ENCODE peak calls at places on chromosomes 11 and 22, in nine cellular contexts. C is BJ, L is left ventricle myocardium inferior, Y is K562, H is AG09319, X is A549, B is fibroblast of lung, W is IMR-90, P is glutamatergic neuron. N is an unnamed sample.

GRCh38 chr22:49090061-49090852 is 737.4 kb downstream of the BRD1 start:
- DNase-seq in L (no peak), P (no peak), Y (no peak), B (no peak), W (no peak), H (no peak), X (no peak), C (no peak), N (no peak)

GRCh38 chr22:28815729-28816128 is 15.4 kb upstream of the XBP1 start:
- DNase-seq in B (no peak), Y (no peak), C (no peak), X (no peak), W (no peak), P (no peak), L (no peak), H (no peak), N (no peak)

GRCh38 chr11:84558085-84558905 is 1068.8 kb downstream of the DLG2 start:
- DNase-seq in L (no peak), X (peak; percentile 77), P (peak; percentile 27), C (peak; percentile 2), W (peak; percentile 53), B (peak; percentile 52), Y (peak; percentile 16), H (peak; percentile 12), N (peak; percentile 35)

GRCh38 chr11:96098511-96099241 is 174.8 kb upstream of the MTMR2 start:
- DNase-seq in X (no peak), Y (no peak), B (peak; percentile 58), C (no peak), P (no peak), L (no peak), W (peak; percentile 59), H (no peak), N (no peak)

GRCh38 chr11:31799036-31799793 is 11.9 kb downstream of the PAX6 start:
- DNase-seq in Y (no peak), H (no peak), C (no peak), W (no peak), B (no peak), X (no peak), L (no peak), P (no peak), N (no peak)

GRCh38 chr22:46547883-46548244 is 10.4 kb upstream of the CELSR1 start:
- DNase-seq in X (no peak), B (peak; percentile 91), H (no peak), C (peak; percentile 81), P (no peak), Y (no peak), W (peak; percentile 92), L (peak; percentile 79), N (no peak)

GRCh38 chr11:7364660-7365059 is 113.0 kb downstream of the SYT9 start:
- DNase-seq in X (no peak), W (no peak), P (no peak), B (no peak), L (no peak), C (no peak), Y (no peak), H (no peak), N (no peak)

GRCh38 chr11:101880208-101880607 is 34.6 kb upstream of the CEP126 start:
- DNase-seq in X (peak; percentile 81), P (no peak), W (peak; percentile 79), Y (no peak), C (no peak), B (peak; percentile 82), H (no peak), L (no peak), N (peak; percentile 8)

GRCh38 chr11:65375012-65375411 is 7.4 kb downstream of the SLC25A45 start:
- DNase-seq in Y (no peak), B (no peak), X (no peak), W (no peak), L (no peak), H (no peak), P (no peak), C (no peak), N (no peak)

GRCh38 chr22:39148727-39149535 is 3.5 kb downstream of the CBX7 start:
- DNase-seq in P (no peak), L (peak; percentile 65), H (no peak), X (no peak), B (no peak), C (no peak), W (no peak), Y (peak; percentile 52), N (no peak)

GRCh38 chr22:48721394-48721666 is 1106.3 kb downstream of the BRD1 start:
- DNase-seq in X (no peak), L (no peak), P (no peak), Y (no peak), W (no peak), B (no peak), H (no peak), C (no peak), N (no peak)

GRCh38 chr11:114040706-114041211 is 18.8 kb upstream of the ZBTB16 start:
- DNase-seq in P (no peak), W (peak; percentile 31), C (no peak), Y (no peak), H (no peak), X (peak; percentile 36), B (peak; percentile 85), L (no peak), N (no peak)

GRCh38 chr11:114059278-114059983 is at the start of gene ZBTB16:
- DNase-seq in L (peak; percentile 93), W (no peak), Y (no peak), P (peak; percentile 90), B (peak; percentile 95), C (no peak), H (no peak), X (no peak), N (peak; percentile 47)

GRCh38 chr11:11416502-11416901 is 63.5 kb upstream of the CSNK2A3 start:
- DNase-seq in X (no peak), C (no peak), H (no peak), W (peak; percentile 45), B (peak; percentile 34), Y (no peak), L (no peak), P (no peak), N (no peak)

GRCh38 chr11:57082125-57082524 is 93.4 kb downstream of the OR5AK2 start:
- DNase-seq in C (no peak), X (no peak), H (no peak), L (no peak), B (no peak), Y (no peak), P (no peak), W (no peak), N (no peak)

GRCh38 chr11:1638344-1638743 is 8.8 kb downstream of the KRTAP5-5 start:
- DNase-seq in Y (no peak), P (no peak), X (no peak), C (no peak), B (no peak), W (no peak), H (no peak), L (no peak), N (no peak)

GRCh38 chr11:13042873-13043338 is 33.8 kb downstream of the RASSF10 start:
- DNase-seq in Y (no peak), W (no peak), C (no peak), X (peak; percentile 70), P (no peak), B (no peak), L (no peak), H (no peak), N (no peak)

DNA sequence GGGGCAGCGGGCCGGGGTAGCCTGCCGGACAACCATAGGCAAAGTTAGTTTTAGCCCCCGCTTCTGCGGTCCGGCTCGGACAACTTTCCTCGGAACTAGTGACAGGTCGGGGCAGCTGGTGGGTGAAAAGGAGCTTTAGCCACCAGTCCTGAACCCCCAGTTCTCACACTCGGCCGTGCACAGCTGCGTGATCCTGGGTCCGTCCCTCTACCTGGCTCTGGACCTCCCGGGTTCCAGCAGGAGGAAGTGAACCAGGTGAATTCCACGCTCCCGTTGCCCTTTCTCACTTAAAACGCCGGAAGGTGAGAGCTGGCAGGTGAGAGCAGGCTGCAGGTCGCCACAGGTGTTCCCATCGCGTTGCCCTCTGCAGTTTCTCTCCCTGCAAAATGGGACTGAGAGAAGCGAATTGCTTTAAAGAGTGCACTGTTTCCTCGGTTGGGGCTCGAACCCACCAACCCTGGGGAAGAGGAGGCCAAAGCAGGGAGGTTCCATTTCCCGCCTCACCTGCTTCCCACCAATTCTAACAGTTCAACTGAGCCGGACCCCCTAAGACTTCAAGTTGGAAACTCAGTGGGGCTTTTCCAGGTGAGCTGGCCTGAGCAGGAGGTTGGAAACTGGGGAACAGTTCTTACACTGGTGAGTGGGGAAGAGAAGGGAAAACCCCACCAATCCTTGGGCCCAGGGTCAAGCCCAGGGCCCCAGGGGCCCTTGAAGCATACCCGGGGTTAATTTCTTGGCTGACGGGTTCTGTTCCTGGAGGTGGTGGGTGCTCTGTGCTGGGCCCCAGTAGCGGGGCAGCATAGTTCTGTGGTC is 489 bp downstream of the CD82 start:
- DNase-seq in C (no peak), W (no peak), L (no peak), B (no peak), H (no peak), P (no peak), X (no peak), Y (peak; percentile 3), N (no peak)
- TF ChIP-seq CTCF in C (no peak), W (no peak), L (no peak), B (no peak), H (no peak), P (no peak), X (no peak), Y (peak; percentile 14), N (no peak)

GRCh38 chr11:59053387-59053786 is 32.7 kb upstream of the GLYATL1B start:
- DNase-seq in H (peak; percentile 19), W (peak; percentile 49), B (peak; percentile 53), Y (peak; percentile 17), L (peak; percentile 51), C (no peak), X (peak; percentile 67), P (peak; percentile 83), N (peak; percentile 49)
- TF ChIP-seq CTCF in H (peak; percentile 64), W (peak; percentile 53), B (peak; percentile 71), Y (peak; percentile 69), L (peak; percentile 73), C (peak; percentile 75), X (peak; percentile 51), P (peak; percentile 85), N (peak; percentile 66)

DNA sequence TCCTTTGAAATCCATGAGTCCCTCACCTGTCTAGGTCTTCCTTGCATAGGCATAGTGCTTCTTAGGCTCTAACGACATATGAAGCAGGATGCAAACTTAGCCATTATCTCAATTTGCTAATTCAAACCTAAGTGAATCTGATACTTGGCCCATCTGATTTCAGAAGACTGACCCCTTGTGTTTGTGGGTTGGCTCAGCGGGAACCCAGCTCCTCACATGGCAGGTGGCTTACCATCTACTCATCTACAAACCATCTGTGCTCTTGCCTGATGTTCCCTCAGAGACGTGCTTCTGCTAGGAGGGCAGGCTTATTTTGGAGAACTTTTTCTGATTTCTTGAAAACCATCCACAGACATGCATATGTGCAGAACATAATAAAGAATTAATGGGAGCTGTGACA is 15.2 kb downstream of the ELMOD1 start:
- DNase-seq in P (no peak), Y (no peak), X (no peak), C (no peak), W (no peak), L (no peak), H (no peak), B (no peak), N (peak; percentile 22)
- TF ChIP-seq CTCF in P (no peak), Y (no peak), X (no peak), C (peak; percentile 19), W (peak; percentile 8), L (no peak), H (peak; percentile 4), B (peak; percentile 15), N (peak; percentile 31)

DNA sequence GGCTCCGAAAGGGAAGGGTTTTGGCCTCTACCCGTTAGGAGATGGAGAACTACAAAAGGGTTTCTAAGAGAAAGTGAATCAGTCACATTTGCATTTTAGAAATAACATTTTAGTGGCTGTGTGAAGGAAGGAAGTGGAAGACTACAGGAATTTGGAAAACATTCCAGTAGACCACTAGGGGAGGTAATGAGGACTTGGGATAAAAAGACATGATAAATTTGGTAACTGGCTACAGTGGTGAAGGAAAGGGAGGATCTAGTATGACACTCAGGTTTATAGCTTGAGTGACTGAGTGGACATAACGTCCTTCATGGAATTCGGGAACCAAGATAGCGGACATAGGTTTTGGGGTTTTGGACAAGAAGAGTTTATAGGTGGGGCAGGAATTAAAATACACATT is 7.0 kb upstream of the RRM1 start:
- DNase-seq in X (no peak), Y (no peak), P (no peak), W (peak; percentile 29), B (no peak), H (no peak), L (no peak), C (no peak), N (no peak)
- TF ChIP-seq CTCF in X (no peak), Y (peak; percentile 23), P (no peak), W (peak; percentile 35), B (peak; percentile 28), H (no peak), L (no peak), C (peak; percentile 38), N (no peak)

N was measured in WERI-Rb-1.